ENCODE peak calls at places on chromosomes 3 and 15, in four cellular contexts. One of them, this sample, is unnamed.

GRCh38 chr3:37812497-37812896 is 49.2 kb upstream of the CTDSPL start:
- DNase-seq in left ventricle myocardium inferior: peak
- DNase-seq in AG10803: no peak
- DNase-seq in gastrocnemius medialis: no peak
- DNase-seq in this sample: peak

GRCh38 chr15:59933607-59934006 is 70.5 kb upstream of the FOXB1 start:
- DNase-seq in left ventricle myocardium inferior: no peak
- DNase-seq in AG10803: no peak
- DNase-seq in gastrocnemius medialis: no peak
- DNase-seq in this sample: peak

GRCh38 chr15:99124641-99125040 is 19.8 kb downstream of the SYNM start:
- DNase-seq in left ventricle myocardium inferior: no peak
- DNase-seq in AG10803: no peak
- DNase-seq in gastrocnemius medialis: no peak
- DNase-seq in this sample: no peak

GRCh38 chr3:86175593-86175992 is 815.4 kb downstream of the VGLL3 start:
- DNase-seq in left ventricle myocardium inferior: no peak
- DNase-seq in AG10803: no peak
- DNase-seq in gastrocnemius medialis: no peak
- DNase-seq in this sample: no peak

GRCh38 chr3:194275721-194276120 is 75.4 kb downstream of the CPN2 start:
- DNase-seq in left ventricle myocardium inferior: no peak
- DNase-seq in AG10803: no peak
- DNase-seq in gastrocnemius medialis: no peak
- DNase-seq in this sample: no peak

GRCh38 chr3:153160451-153161137 is 1.4 kb upstream of the RAP2B start:
- DNase-seq in left ventricle myocardium inferior: peak
- DNase-seq in AG10803: peak
- DNase-seq in gastrocnemius medialis: peak
- DNase-seq in this sample: peak

GRCh38 chr3:10240799-10241198 is 7.5 kb upstream of the TATDN2 start:
- DNase-seq in left ventricle myocardium inferior: no peak
- DNase-seq in AG10803: no peak
- DNase-seq in gastrocnemius medialis: no peak
- DNase-seq in this sample: no peak

GRCh38 chr3:179289295-179289694 is 33.5 kb upstream of the ZNF639 start:
- DNase-seq in left ventricle myocardium inferior: no peak
- DNase-seq in AG10803: no peak
- DNase-seq in gastrocnemius medialis: no peak
- DNase-seq in this sample: no peak

GRCh38 chr3:134801204-134801958 is 6.3 kb downstream of the EPHB1 start:
- DNase-seq in left ventricle myocardium inferior: no peak
- DNase-seq in AG10803: no peak
- DNase-seq in gastrocnemius medialis: no peak
- DNase-seq in this sample: no peak

GRCh38 chr3:140007946-140008692 is 73.1 kb downstream of the CLSTN2 start:
- DNase-seq in left ventricle myocardium inferior: no peak
- DNase-seq in AG10803: no peak
- DNase-seq in gastrocnemius medialis: no peak
- DNase-seq in this sample: no peak

GRCh38 chr15:98177950-98178848 is 217.7 kb downstream of the ARRDC4 start:
- DNase-seq in left ventricle myocardium inferior: no peak
- DNase-seq in AG10803: peak
- DNase-seq in gastrocnemius medialis: peak
- DNase-seq in this sample: peak

GRCh38 chr3:188697127-188697526 is 474.6 kb upstream of the TPRG1 start:
- DNase-seq in left ventricle myocardium inferior: no peak
- DNase-seq in AG10803: no peak
- DNase-seq in gastrocnemius medialis: no peak
- DNase-seq in this sample: no peak

GRCh38 chr3:63593779-63594178 is 58.7 kb upstream of the SNTN start:
- DNase-seq in left ventricle myocardium inferior: no peak
- DNase-seq in AG10803: no peak
- DNase-seq in gastrocnemius medialis: no peak
- DNase-seq in this sample: no peak

GRCh38 chr3:47865192-47865591 is 62.3 kb downstream of the DHX30 start:
- DNase-seq in left ventricle myocardium inferior: no peak
- DNase-seq in AG10803: no peak
- DNase-seq in gastrocnemius medialis: no peak
- DNase-seq in this sample: peak

GRCh38 chr3:73520931-73521461 is 103.7 kb downstream of the PDZRN3 start:
- DNase-seq in left ventricle myocardium inferior: peak
- DNase-seq in AG10803: peak
- DNase-seq in gastrocnemius medialis: peak
- DNase-seq in this sample: no peak

GRCh38 chr3:51938780-51939425 is 2.8 kb downstream of the RRP9 start:
- DNase-seq in left ventricle myocardium inferior: no peak
- DNase-seq in AG10803: no peak
- DNase-seq in gastrocnemius medialis: no peak
- DNase-seq in this sample: no peak

GRCh38 chr3:120062474-120062873 is 31.8 kb downstream of the GSK3B start:
- DNase-seq in left ventricle myocardium inferior: no peak
- DNase-seq in AG10803: no peak
- DNase-seq in gastrocnemius medialis: no peak
- DNase-seq in this sample: peak

GRCh38 chr15:82086243-82086995 is 40.6 kb upstream of the MEX3B start:
- DNase-seq in left ventricle myocardium inferior: no peak
- DNase-seq in AG10803: no peak
- DNase-seq in gastrocnemius medialis: no peak
- DNase-seq in this sample: no peak

GRCh38 chr3:63056932-63057331 is 181.7 kb upstream of the CADPS start:
- DNase-seq in left ventricle myocardium inferior: no peak
- DNase-seq in AG10803: no peak
- DNase-seq in gastrocnemius medialis: no peak
- DNase-seq in this sample: no peak

GRCh38 chr15:68385240-68385561 is 46.8 kb downstream of the ITGA11 start:
- DNase-seq in left ventricle myocardium inferior: no peak
- DNase-seq in AG10803: no peak
- DNase-seq in gastrocnemius medialis: no peak
- DNase-seq in this sample: no peak

GRCh38 chr3:111739241-111739952 is 119.7 kb upstream of the PHLDB2 start:
- DNase-seq in left ventricle myocardium inferior: peak
- DNase-seq in AG10803: peak
- DNase-seq in gastrocnemius medialis: no peak
- DNase-seq in this sample: peak

GRCh38 chr15:38652998-38653397 is 88.4 kb upstream of the RASGRP1 start:
- DNase-seq in left ventricle myocardium inferior: no peak
- DNase-seq in AG10803: no peak
- DNase-seq in gastrocnemius medialis: no peak
- DNase-seq in this sample: no peak

GRCh38 chr15:29139540-29140459 is 129.8 kb downstream of the NSMCE3 start:
- DNase-seq in left ventricle myocardium inferior: no peak
- DNase-seq in AG10803: peak
- DNase-seq in gastrocnemius medialis: no peak
- DNase-seq in this sample: peak

GRCh38 chr15:81825136-81825535 is 220.7 kb downstream of the MEX3B start:
- DNase-seq in left ventricle myocardium inferior: no peak
- DNase-seq in AG10803: no peak
- DNase-seq in gastrocnemius medialis: no peak
- DNase-seq in this sample: no peak

GRCh38 chr3:39961404-39961693 is 151.9 kb downstream of the MYRIP start:
- DNase-seq in left ventricle myocardium inferior: no peak
- DNase-seq in AG10803: no peak
- DNase-seq in gastrocnemius medialis: no peak
- DNase-seq in this sample: peak

GRCh38 chr15:40938530-40938870 is 9.4 kb downstream of the DLL4 start:
- DNase-seq in left ventricle myocardium inferior: no peak
- DNase-seq in AG10803: no peak
- DNase-seq in gastrocnemius medialis: no peak
- DNase-seq in this sample: no peak

GRCh38 chr15:40934457-40934856 is 5.3 kb downstream of the DLL4 start:
- DNase-seq in left ventricle myocardium inferior: no peak
- DNase-seq in AG10803: no peak
- DNase-seq in gastrocnemius medialis: no peak
- DNase-seq in this sample: no peak

GRCh38 chr15:40937762-40938529 is 8.8 kb downstream of the DLL4 start:
- DNase-seq in left ventricle myocardium inferior: no peak
- DNase-seq in AG10803: peak
- DNase-seq in gastrocnemius medialis: no peak
- DNase-seq in this sample: no peak

GRCh38 chr15:40936234-40936708 is 7.1 kb downstream of the DLL4 start:
- DNase-seq in left ventricle myocardium inferior: no peak
- DNase-seq in AG10803: no peak
- DNase-seq in gastrocnemius medialis: no peak
- DNase-seq in this sample: no peak

GRCh38 chr15:40936709-40937666 is 7.8 kb downstream of the DLL4 start:
- DNase-seq in left ventricle myocardium inferior: no peak
- DNase-seq in AG10803: no peak
- DNase-seq in gastrocnemius medialis: peak
- DNase-seq in this sample: peak
- TF ChIP-seq CTCF in left ventricle myocardium inferior: peak
- TF ChIP-seq CTCF in AG10803: no peak
- TF ChIP-seq CTCF in gastrocnemius medialis: peak
- TF ChIP-seq CTCF in this sample: peak

GRCh38 chr15:76221085-76221767 is 90.0 kb downstream of the ETFA start:
- DNase-seq in left ventricle myocardium inferior: no peak
- DNase-seq in AG10803: no peak
- DNase-seq in gastrocnemius medialis: no peak
- DNase-seq in this sample: no peak

GRCh38 chr15:76217867-76218217 is 93.4 kb downstream of the ETFA start:
- DNase-seq in left ventricle myocardium inferior: no peak
- DNase-seq in AG10803: no peak
- DNase-seq in gastrocnemius medialis: no peak
- DNase-seq in this sample: no peak

GRCh38 chr15:76222159-76222558 is 89.1 kb downstream of the ETFA start:
- DNase-seq in left ventricle myocardium inferior: no peak
- DNase-seq in AG10803: no peak
- DNase-seq in gastrocnemius medialis: no peak
- DNase-seq in this sample: no peak

DNA sequence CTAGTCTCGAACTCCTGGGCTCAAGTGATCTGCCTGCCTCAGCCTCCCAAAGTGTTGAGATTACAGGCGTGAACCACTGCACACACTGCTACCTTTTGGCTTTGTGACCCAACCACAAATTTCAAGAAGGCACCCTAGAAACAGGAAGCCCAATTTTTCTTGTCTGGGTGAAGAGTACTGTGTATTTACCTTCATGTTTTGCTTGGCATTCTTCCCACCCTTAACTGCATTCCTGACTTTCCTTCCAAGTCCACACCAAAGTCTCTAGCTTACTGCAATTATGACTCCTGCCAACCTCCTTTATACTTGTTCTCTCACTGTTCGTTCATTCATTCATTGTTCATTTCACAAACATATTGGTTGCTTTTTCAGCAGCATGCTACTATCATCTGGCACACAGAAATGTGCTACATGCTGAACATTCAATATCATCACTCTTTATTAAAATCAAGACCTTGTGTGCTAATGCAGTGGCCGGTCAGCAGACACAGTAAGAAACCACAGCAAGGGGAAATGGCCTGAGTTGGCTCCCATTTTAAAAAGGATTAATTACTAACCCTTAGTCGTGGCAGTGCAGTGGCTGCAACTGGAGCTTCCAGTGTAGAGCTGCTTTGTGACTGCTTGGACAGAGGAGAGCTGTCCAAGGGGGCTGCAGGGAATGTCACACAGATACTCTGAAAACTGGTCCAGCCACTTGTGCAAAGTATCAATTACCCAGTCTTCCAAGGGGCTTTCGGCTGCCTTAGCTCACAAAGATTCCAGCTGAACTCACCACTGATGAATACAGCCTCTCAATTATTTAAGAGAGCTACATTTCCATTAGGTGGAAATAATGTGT is 94.0 kb downstream of the ETFA start:
- DNase-seq in left ventricle myocardium inferior: no peak
- DNase-seq in AG10803: peak
- DNase-seq in gastrocnemius medialis: no peak
- DNase-seq in this sample: peak
- H3K4me3 ChIP-seq in left ventricle myocardium inferior: no peak
- H3K4me3 ChIP-seq in AG10803: no peak
- H3K4me3 ChIP-seq in gastrocnemius medialis: no peak
- H3K4me3 ChIP-seq in this sample: no peak

DNA sequence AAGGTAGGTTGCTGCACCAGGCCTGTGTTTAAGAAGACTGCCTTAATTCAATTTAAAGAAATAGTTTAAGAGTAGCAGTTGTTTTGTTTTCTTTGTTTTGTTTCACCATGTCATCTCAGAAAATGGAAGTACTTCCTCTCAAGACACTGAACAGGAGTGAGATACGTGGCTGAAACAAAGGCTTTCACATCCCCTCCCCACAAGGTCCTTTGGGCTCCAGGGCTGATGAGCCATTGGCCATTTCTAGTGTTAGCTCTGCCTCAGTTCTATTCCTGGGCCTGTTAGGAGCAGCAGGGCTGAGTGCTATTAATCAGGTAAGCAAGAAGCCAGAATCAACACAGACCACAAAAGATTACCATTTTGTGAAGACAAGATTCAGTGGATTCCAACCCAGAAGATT is 132.8 kb downstream of the KCNAB1 start:
- DNase-seq in left ventricle myocardium inferior: no peak
- DNase-seq in AG10803: no peak
- DNase-seq in gastrocnemius medialis: no peak
- DNase-seq in this sample: no peak
- TF ChIP-seq CTCF in left ventricle myocardium inferior: no peak
- TF ChIP-seq CTCF in AG10803: no peak
- TF ChIP-seq CTCF in gastrocnemius medialis: no peak
- TF ChIP-seq CTCF in this sample: no peak

DNA sequence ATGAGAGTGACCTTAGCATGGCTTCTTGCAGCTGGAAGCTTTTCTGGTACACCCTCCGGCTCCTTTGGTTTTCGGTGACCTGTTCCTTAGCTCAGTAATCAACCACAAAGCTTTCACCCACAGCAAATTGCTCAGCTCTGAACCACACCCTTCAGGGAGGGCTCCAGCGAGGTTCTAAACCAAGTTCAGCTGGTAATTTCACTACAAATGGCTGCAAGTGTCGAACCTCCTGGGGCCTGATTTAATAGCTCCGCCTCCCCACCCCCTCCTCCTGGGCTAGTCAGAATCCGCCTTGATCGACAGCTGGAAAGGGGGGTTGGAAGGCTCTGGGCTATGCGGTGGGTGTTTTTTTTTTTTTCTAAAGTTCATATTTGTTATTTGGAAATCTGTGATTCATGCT is 150.9 kb upstream of the MCTP2 start:
- DNase-seq in left ventricle myocardium inferior: peak
- DNase-seq in AG10803: peak
- DNase-seq in gastrocnemius medialis: peak
- DNase-seq in this sample: no peak
- H3K4me3 ChIP-seq in left ventricle myocardium inferior: no peak
- H3K4me3 ChIP-seq in AG10803: peak
- H3K4me3 ChIP-seq in gastrocnemius medialis: no peak
- H3K4me3 ChIP-seq in this sample: no peak

GRCh38 chr15:63915888-63916731 is 82.4 kb upstream of the HERC1 start:
- DNase-seq in left ventricle myocardium inferior: no peak
- DNase-seq in AG10803: peak
- DNase-seq in gastrocnemius medialis: no peak
- DNase-seq in this sample: peak
- TF ChIP-seq CTCF in left ventricle myocardium inferior: peak
- TF ChIP-seq CTCF in AG10803: peak
- TF ChIP-seq CTCF in gastrocnemius medialis: peak
- TF ChIP-seq CTCF in this sample: peak